ENCODE peak calls at places on chromosomes 3 and 15, in six cellular contexts. One of them, this sample, is unnamed.
A peak's percentile ranks its signal among the peaks of the same experiment; 100 is the strongest.

GRCh38 chr3:122826315-122826714 is 31.4 kb downstream of the SLC49A4 start:
- DNase-seq in cardiac fibroblast: no peak
- DNase-seq in MV-4-11: no peak
- DNase-seq in activated CD8-positive, alpha-beta memory T cell treated with anti-CD3 and anti-CD28 coated beads, Interleukin-2, amount 50 U/mL, for 48 hours: no peak
- DNase-seq in spleen: no peak
- DNase-seq in ELR: no peak
- DNase-seq in this sample: no peak

GRCh38 chr15:53627279-53627678 is 132.2 kb downstream of the WDR72 start:
- DNase-seq in cardiac fibroblast: no peak
- DNase-seq in MV-4-11: no peak
- DNase-seq in activated CD8-positive, alpha-beta memory T cell treated with anti-CD3 and anti-CD28 coated beads, Interleukin-2, amount 50 U/mL, for 48 hours: no peak
- DNase-seq in spleen: no peak
- DNase-seq in ELR: no peak
- DNase-seq in this sample: no peak

GRCh38 chr3:126934149-126934548 is 48.8 kb upstream of the PLXNA1 start:
- DNase-seq in cardiac fibroblast: no peak
- DNase-seq in MV-4-11: no peak
- DNase-seq in activated CD8-positive, alpha-beta memory T cell treated with anti-CD3 and anti-CD28 coated beads, Interleukin-2, amount 50 U/mL, for 48 hours: no peak
- DNase-seq in spleen: peak; percentile 52
- DNase-seq in ELR: peak; percentile 31
- DNase-seq in this sample: peak; percentile 75

GRCh38 chr3:184177331-184177731 is 2.7 kb downstream of the AP2M1 start:
- DNase-seq in cardiac fibroblast: peak; percentile 77
- DNase-seq in MV-4-11: no peak
- DNase-seq in activated CD8-positive, alpha-beta memory T cell treated with anti-CD3 and anti-CD28 coated beads, Interleukin-2, amount 50 U/mL, for 48 hours: no peak
- DNase-seq in spleen: peak; percentile 61
- DNase-seq in ELR: peak; percentile 48
- DNase-seq in this sample: no peak

GRCh38 chr3:49469037-49469875 is 811 bp upstream of the DAG1 start:
- DNase-seq in cardiac fibroblast: peak; percentile 85
- DNase-seq in MV-4-11: no peak
- DNase-seq in activated CD8-positive, alpha-beta memory T cell treated with anti-CD3 and anti-CD28 coated beads, Interleukin-2, amount 50 U/mL, for 48 hours: no peak
- DNase-seq in spleen: peak; percentile 88
- DNase-seq in ELR: peak; percentile 83
- DNase-seq in this sample: peak; percentile 92

GRCh38 chr15:38758001-38758400 is 193.4 kb upstream of the RASGRP1 start:
- DNase-seq in cardiac fibroblast: peak; percentile 59
- DNase-seq in MV-4-11: no peak
- DNase-seq in activated CD8-positive, alpha-beta memory T cell treated with anti-CD3 and anti-CD28 coated beads, Interleukin-2, amount 50 U/mL, for 48 hours: no peak
- DNase-seq in spleen: no peak
- DNase-seq in ELR: peak; percentile 7
- DNase-seq in this sample: no peak

GRCh38 chr3:130950124-130950523 is 56.2 kb downstream of the ATP2C1 start:
- DNase-seq in cardiac fibroblast: no peak
- DNase-seq in MV-4-11: no peak
- DNase-seq in activated CD8-positive, alpha-beta memory T cell treated with anti-CD3 and anti-CD28 coated beads, Interleukin-2, amount 50 U/mL, for 48 hours: no peak
- DNase-seq in spleen: no peak
- DNase-seq in ELR: no peak
- DNase-seq in this sample: no peak

GRCh38 chr3:171251842-171252241 is 208.4 kb downstream of the TNIK start:
- DNase-seq in cardiac fibroblast: peak; percentile 12
- DNase-seq in MV-4-11: no peak
- DNase-seq in activated CD8-positive, alpha-beta memory T cell treated with anti-CD3 and anti-CD28 coated beads, Interleukin-2, amount 50 U/mL, for 48 hours: no peak
- DNase-seq in spleen: no peak
- DNase-seq in ELR: no peak
- DNase-seq in this sample: no peak

GRCh38 chr3:37683321-37683720 is 178.4 kb upstream of the CTDSPL start:
- DNase-seq in cardiac fibroblast: no peak
- DNase-seq in MV-4-11: no peak
- DNase-seq in activated CD8-positive, alpha-beta memory T cell treated with anti-CD3 and anti-CD28 coated beads, Interleukin-2, amount 50 U/mL, for 48 hours: no peak
- DNase-seq in spleen: no peak
- DNase-seq in ELR: no peak
- DNase-seq in this sample: no peak

GRCh38 chr3:64080839-64081630 is 57.7 kb upstream of the PSMD6 start:
- DNase-seq in cardiac fibroblast: no peak
- DNase-seq in MV-4-11: no peak
- DNase-seq in activated CD8-positive, alpha-beta memory T cell treated with anti-CD3 and anti-CD28 coated beads, Interleukin-2, amount 50 U/mL, for 48 hours: no peak
- DNase-seq in spleen: no peak
- DNase-seq in ELR: no peak
- DNase-seq in this sample: no peak

GRCh38 chr3:94076055-94076454 is 13.2 kb downstream of the NSUN3 start:
- DNase-seq in cardiac fibroblast: no peak
- DNase-seq in MV-4-11: no peak
- DNase-seq in activated CD8-positive, alpha-beta memory T cell treated with anti-CD3 and anti-CD28 coated beads, Interleukin-2, amount 50 U/mL, for 48 hours: no peak
- DNase-seq in spleen: no peak
- DNase-seq in ELR: peak; percentile 47
- DNase-seq in this sample: no peak

GRCh38 chr3:29453278-29453961 is 172.5 kb downstream of the RBMS3 start:
- DNase-seq in cardiac fibroblast: peak; percentile 53
- DNase-seq in MV-4-11: no peak
- DNase-seq in activated CD8-positive, alpha-beta memory T cell treated with anti-CD3 and anti-CD28 coated beads, Interleukin-2, amount 50 U/mL, for 48 hours: no peak
- DNase-seq in spleen: no peak
- DNase-seq in ELR: no peak
- DNase-seq in this sample: no peak

GRCh38 chr3:87900061-87900460 is 158.7 kb downstream of the CGGBP1 start:
- DNase-seq in cardiac fibroblast: no peak
- DNase-seq in MV-4-11: no peak
- DNase-seq in activated CD8-positive, alpha-beta memory T cell treated with anti-CD3 and anti-CD28 coated beads, Interleukin-2, amount 50 U/mL, for 48 hours: no peak
- DNase-seq in spleen: no peak
- DNase-seq in ELR: peak; percentile 42
- DNase-seq in this sample: no peak

GRCh38 chr15:76337047-76337738 is 620 bp downstream of the ISL2 start:
- DNase-seq in cardiac fibroblast: no peak
- DNase-seq in MV-4-11: peak; percentile 50
- DNase-seq in activated CD8-positive, alpha-beta memory T cell treated with anti-CD3 and anti-CD28 coated beads, Interleukin-2, amount 50 U/mL, for 48 hours: no peak
- DNase-seq in spleen: no peak
- DNase-seq in ELR: peak; percentile 79
- DNase-seq in this sample: no peak

GRCh38 chr3:12501360-12502020 is 17.2 kb downstream of the TSEN2 start:
- DNase-seq in cardiac fibroblast: peak; percentile 86
- DNase-seq in MV-4-11: no peak
- DNase-seq in activated CD8-positive, alpha-beta memory T cell treated with anti-CD3 and anti-CD28 coated beads, Interleukin-2, amount 50 U/mL, for 48 hours: no peak
- DNase-seq in spleen: no peak
- DNase-seq in ELR: peak; percentile 47
- DNase-seq in this sample: no peak

GRCh38 chr3:38640661-38641441 is 8.6 kb downstream of the SCN5A start:
- DNase-seq in cardiac fibroblast: no peak
- DNase-seq in MV-4-11: no peak
- DNase-seq in activated CD8-positive, alpha-beta memory T cell treated with anti-CD3 and anti-CD28 coated beads, Interleukin-2, amount 50 U/mL, for 48 hours: no peak
- DNase-seq in spleen: peak; percentile 66
- DNase-seq in ELR: no peak
- DNase-seq in this sample: peak; percentile 45

GRCh38 chr3:72270072-72270611 is 485.2 kb upstream of the PROK2 start:
- DNase-seq in cardiac fibroblast: peak; percentile 97
- DNase-seq in MV-4-11: peak; percentile 96
- DNase-seq in activated CD8-positive, alpha-beta memory T cell treated with anti-CD3 and anti-CD28 coated beads, Interleukin-2, amount 50 U/mL, for 48 hours: no peak
- DNase-seq in spleen: peak; percentile 87
- DNase-seq in ELR: peak; percentile 83
- DNase-seq in this sample: peak; percentile 96

GRCh38 chr15:50042775-50043174 is 76.3 kb downstream of the ATP8B4 start:
- DNase-seq in cardiac fibroblast: no peak
- DNase-seq in MV-4-11: no peak
- DNase-seq in activated CD8-positive, alpha-beta memory T cell treated with anti-CD3 and anti-CD28 coated beads, Interleukin-2, amount 50 U/mL, for 48 hours: no peak
- DNase-seq in spleen: no peak
- DNase-seq in ELR: no peak
- DNase-seq in this sample: no peak

GRCh38 chr3:24196526-24196925 is 251.4 kb downstream of the NR1D2 start:
- DNase-seq in cardiac fibroblast: peak; percentile 49
- DNase-seq in MV-4-11: no peak
- DNase-seq in activated CD8-positive, alpha-beta memory T cell treated with anti-CD3 and anti-CD28 coated beads, Interleukin-2, amount 50 U/mL, for 48 hours: no peak
- DNase-seq in spleen: no peak
- DNase-seq in ELR: peak; percentile 9
- DNase-seq in this sample: no peak

GRCh38 chr3:186219211-186219638 is 110.3 kb upstream of the ETV5 start:
- DNase-seq in cardiac fibroblast: no peak
- DNase-seq in MV-4-11: no peak
- DNase-seq in activated CD8-positive, alpha-beta memory T cell treated with anti-CD3 and anti-CD28 coated beads, Interleukin-2, amount 50 U/mL, for 48 hours: no peak
- DNase-seq in spleen: no peak
- DNase-seq in ELR: no peak
- DNase-seq in this sample: no peak

GRCh38 chr3:33883538-33884203 is 85.2 kb downstream of the PDCD6IP start:
- DNase-seq in cardiac fibroblast: peak; percentile 53
- DNase-seq in MV-4-11: peak; percentile 27
- DNase-seq in activated CD8-positive, alpha-beta memory T cell treated with anti-CD3 and anti-CD28 coated beads, Interleukin-2, amount 50 U/mL, for 48 hours: no peak
- DNase-seq in spleen: no peak
- DNase-seq in ELR: peak; percentile 67
- DNase-seq in this sample: no peak

GRCh38 chr3:148737104-148737525 is 39.4 kb downstream of the AGTR1 start:
- DNase-seq in cardiac fibroblast: peak; percentile 11
- DNase-seq in MV-4-11: peak; percentile 48
- DNase-seq in activated CD8-positive, alpha-beta memory T cell treated with anti-CD3 and anti-CD28 coated beads, Interleukin-2, amount 50 U/mL, for 48 hours: no peak
- DNase-seq in spleen: no peak
- DNase-seq in ELR: peak; percentile 30
- DNase-seq in this sample: no peak

GRCh38 chr3:124351430-124352142 is 359.7 kb upstream of the ROPN1 start:
- DNase-seq in cardiac fibroblast: peak; percentile 74
- DNase-seq in MV-4-11: peak; percentile 15
- DNase-seq in activated CD8-positive, alpha-beta memory T cell treated with anti-CD3 and anti-CD28 coated beads, Interleukin-2, amount 50 U/mL, for 48 hours: no peak
- DNase-seq in spleen: no peak
- DNase-seq in ELR: peak; percentile 67
- DNase-seq in this sample: no peak

GRCh38 chr3:16203031-16203430 is 28.6 kb downstream of the GALNT15 start:
- DNase-seq in cardiac fibroblast: no peak
- DNase-seq in MV-4-11: no peak
- DNase-seq in activated CD8-positive, alpha-beta memory T cell treated with anti-CD3 and anti-CD28 coated beads, Interleukin-2, amount 50 U/mL, for 48 hours: no peak
- DNase-seq in spleen: no peak
- DNase-seq in ELR: peak; percentile 74
- DNase-seq in this sample: no peak

GRCh38 chr3:128316456-128316855 is 150.2 kb downstream of the DNAJB8 start:
- DNase-seq in cardiac fibroblast: peak; percentile 45
- DNase-seq in MV-4-11: no peak
- DNase-seq in activated CD8-positive, alpha-beta memory T cell treated with anti-CD3 and anti-CD28 coated beads, Interleukin-2, amount 50 U/mL, for 48 hours: peak; percentile 60
- DNase-seq in spleen: peak; percentile 81
- DNase-seq in ELR: no peak
- DNase-seq in this sample: peak; percentile 82

GRCh38 chr3:168113848-168114247 is 18.1 kb upstream of the GOLIM4 start:
- DNase-seq in cardiac fibroblast: no peak
- DNase-seq in MV-4-11: no peak
- DNase-seq in activated CD8-positive, alpha-beta memory T cell treated with anti-CD3 and anti-CD28 coated beads, Interleukin-2, amount 50 U/mL, for 48 hours: no peak
- DNase-seq in spleen: no peak
- DNase-seq in ELR: no peak
- DNase-seq in this sample: no peak

GRCh38 chr3:85007195-85008094 is 48.7 kb downstream of the CADM2 start:
- DNase-seq in cardiac fibroblast: no peak
- DNase-seq in MV-4-11: peak; percentile 60
- DNase-seq in activated CD8-positive, alpha-beta memory T cell treated with anti-CD3 and anti-CD28 coated beads, Interleukin-2, amount 50 U/mL, for 48 hours: no peak
- DNase-seq in spleen: no peak
- DNase-seq in ELR: no peak
- DNase-seq in this sample: no peak

GRCh38 chr3:129226374-129226773 is 23.0 kb upstream of the COPG1 start:
- DNase-seq in cardiac fibroblast: peak; percentile 86
- DNase-seq in MV-4-11: peak; percentile 20
- DNase-seq in activated CD8-positive, alpha-beta memory T cell treated with anti-CD3 and anti-CD28 coated beads, Interleukin-2, amount 50 U/mL, for 48 hours: no peak
- DNase-seq in spleen: peak; percentile 84
- DNase-seq in ELR: peak; percentile 96
- DNase-seq in this sample: peak; percentile 96

GRCh38 chr15:76994971-76995945 is at the start of gene PSTPIP1:
- DNase-seq in cardiac fibroblast: no peak
- DNase-seq in MV-4-11: peak; percentile 57
- DNase-seq in activated CD8-positive, alpha-beta memory T cell treated with anti-CD3 and anti-CD28 coated beads, Interleukin-2, amount 50 U/mL, for 48 hours: peak; percentile 82
- DNase-seq in spleen: peak; percentile 96
- DNase-seq in ELR: no peak
- DNase-seq in this sample: peak; percentile 85

GRCh38 chr3:114624047-114624445 is 330.2 kb downstream of the TIGIT start:
- DNase-seq in cardiac fibroblast: peak; percentile 79
- DNase-seq in MV-4-11: no peak
- DNase-seq in activated CD8-positive, alpha-beta memory T cell treated with anti-CD3 and anti-CD28 coated beads, Interleukin-2, amount 50 U/mL, for 48 hours: no peak
- DNase-seq in spleen: no peak
- DNase-seq in ELR: peak; percentile 67
- DNase-seq in this sample: no peak

GRCh38 chr3:196969001-196969659 is 497 bp upstream of the PIGZ start:
- DNase-seq in cardiac fibroblast: no peak
- DNase-seq in MV-4-11: peak; percentile 38
- DNase-seq in activated CD8-positive, alpha-beta memory T cell treated with anti-CD3 and anti-CD28 coated beads, Interleukin-2, amount 50 U/mL, for 48 hours: peak; percentile 81
- DNase-seq in spleen: peak; percentile 90
- DNase-seq in ELR: peak; percentile 63
- DNase-seq in this sample: no peak

GRCh38 chr3:50913279-50913678 is 238.6 kb downstream of the DOCK3 start:
- DNase-seq in cardiac fibroblast: no peak
- DNase-seq in MV-4-11: no peak
- DNase-seq in activated CD8-positive, alpha-beta memory T cell treated with anti-CD3 and anti-CD28 coated beads, Interleukin-2, amount 50 U/mL, for 48 hours: no peak
- DNase-seq in spleen: no peak
- DNase-seq in ELR: no peak
- DNase-seq in this sample: no peak

GRCh38 chr3:64732570-64732969 is 44.8 kb upstream of the ADAMTS9 start:
- DNase-seq in cardiac fibroblast: peak; percentile 31
- DNase-seq in MV-4-11: no peak
- DNase-seq in activated CD8-positive, alpha-beta memory T cell treated with anti-CD3 and anti-CD28 coated beads, Interleukin-2, amount 50 U/mL, for 48 hours: no peak
- DNase-seq in spleen: no peak
- DNase-seq in ELR: no peak
- DNase-seq in this sample: no peak

GRCh38 chr15:92669432-92669831 is 13.9 kb upstream of the FAM174B start:
- DNase-seq in cardiac fibroblast: peak; percentile 13
- DNase-seq in MV-4-11: no peak
- DNase-seq in activated CD8-positive, alpha-beta memory T cell treated with anti-CD3 and anti-CD28 coated beads, Interleukin-2, amount 50 U/mL, for 48 hours: no peak
- DNase-seq in spleen: no peak
- DNase-seq in ELR: no peak
- DNase-seq in this sample: no peak

GRCh38 chr3:95994338-95994737 is 820.1 kb upstream of the EPHA6 start:
- DNase-seq in cardiac fibroblast: no peak
- DNase-seq in MV-4-11: no peak
- DNase-seq in activated CD8-positive, alpha-beta memory T cell treated with anti-CD3 and anti-CD28 coated beads, Interleukin-2, amount 50 U/mL, for 48 hours: no peak
- DNase-seq in spleen: no peak
- DNase-seq in ELR: no peak
- DNase-seq in this sample: no peak